ENCODE peak calls at places on chromosomes 12 and 14, in nine cellular contexts. S is cardiac muscle cell; F is PC-9; I is endothelial cell of umbilical vein; A is ovary; P is H9; W is CD8-positive, alpha-beta T cell; O is transverse colon; M is lower lobe of right lung. Z is an unnamed sample.

GRCh38 chr12:92290016-92290685 is 144.5 kb upstream of the BTG1 start:
- DNase-seq in I (peak; percentile 58), S (peak; percentile 24), P (no peak), M (no peak), W (no peak), F (peak; percentile 77), O (no peak), A (no peak), Z (no peak)

GRCh38 chr14:95516554-95517209 is at the start of gene SYNE3:
- DNase-seq in W (peak; percentile 57), F (no peak), S (peak; percentile 52), M (peak; percentile 73), O (peak; percentile 81), P (no peak), I (no peak), A (peak; percentile 64), Z (peak; percentile 68)

GRCh38 chr14:80390911-80391310 is 179.6 kb upstream of the DIO2 start:
- DNase-seq in P (no peak), W (no peak), S (peak; percentile 53), I (peak; percentile 7), M (no peak), F (peak; percentile 87), A (no peak), O (no peak), Z (no peak)

GRCh38 chr14:61710853-61711817 is 15.8 kb downstream of the HIF1A start:
- DNase-seq in S (peak; percentile 54), M (no peak), W (no peak), I (peak; percentile 64), O (no peak), F (peak; percentile 63), A (no peak), P (no peak), Z (no peak)

GRCh38 chr12:63977441-63977840 is 132.9 kb downstream of the SRGAP1 start:
- DNase-seq in F (no peak), P (no peak), S (no peak), I (no peak), M (no peak), O (no peak), W (no peak), A (no peak), Z (no peak)

GRCh38 chr12:2893007-2893406 is 2.3 kb downstream of the TULP3 start:
- DNase-seq in M (no peak), O (no peak), I (no peak), S (peak; percentile 80), F (peak; percentile 83), W (no peak), A (peak; percentile 53), P (no peak), Z (no peak)

GRCh38 chr14:42854061-42854460 is 1247.4 kb downstream of the LRFN5 start:
- DNase-seq in P (no peak), A (no peak), F (no peak), W (no peak), O (no peak), M (no peak), S (no peak), I (no peak), Z (no peak)

GRCh38 chr14:68306934-68307758 is 485.7 kb downstream of the ZFP36L1 start:
- DNase-seq in M (no peak), F (peak; percentile 99), S (no peak), P (no peak), W (no peak), A (no peak), O (peak; percentile 64), I (no peak), Z (no peak)

GRCh38 chr14:22837750-22838538 is 1.6 kb downstream of the MMP14 start:
- DNase-seq in P (no peak), O (peak; percentile 55), F (no peak), W (no peak), I (no peak), A (peak; percentile 82), S (peak; percentile 78), M (peak; percentile 46), Z (peak; percentile 46)

GRCh38 chr12:46560874-46561273 is 188.3 kb upstream of the SLC38A2 start:
- DNase-seq in A (no peak), P (no peak), O (no peak), S (no peak), W (no peak), I (no peak), F (no peak), M (no peak), Z (no peak)

GRCh38 chr12:50517456-50518048 is 12.8 kb downstream of the DIP2B start:
- DNase-seq in M (no peak), I (peak; percentile 74), W (no peak), A (no peak), F (no peak), P (no peak), S (peak; percentile 28), O (no peak), Z (no peak)
- TF ChIP-seq CTCF in M (no peak), I (no peak), W (no peak), A (no peak), F (no peak), P (no peak), S (no peak), O (no peak), Z (no peak)

GRCh38 chr14:54693761-54694160 is 126.8 kb downstream of the SAMD4A start:
- DNase-seq in A (no peak), W (no peak), S (no peak), M (no peak), O (no peak), I (no peak), P (no peak), F (no peak), Z (no peak)

GRCh38 chr14:54689928-54690327 is 123.0 kb downstream of the SAMD4A start:
- DNase-seq in M (no peak), P (no peak), W (no peak), I (no peak), F (no peak), O (no peak), S (no peak), A (no peak), Z (no peak)

GRCh38 chr14:54691525-54692260 is 124.8 kb downstream of the SAMD4A start:
- DNase-seq in P (peak; percentile 80), W (peak; percentile 44), A (peak; percentile 83), S (peak; percentile 83), O (peak; percentile 80), I (peak; percentile 82), M (peak; percentile 79), F (peak; percentile 49), Z (peak; percentile 72)

GRCh38 chr14:54690887-54691286 is 124.0 kb downstream of the SAMD4A start:
- DNase-seq in M (no peak), P (no peak), W (no peak), I (no peak), S (no peak), A (no peak), O (no peak), F (no peak), Z (no peak)

GRCh38 chr14:54692261-54692861 is 125.4 kb downstream of the SAMD4A start:
- DNase-seq in O (no peak), P (no peak), W (no peak), F (no peak), M (no peak), I (no peak), A (peak; percentile 40), S (peak; percentile 74), Z (no peak)
- H3K27ac ChIP-seq in O (peak overlapping the region; percentile 31), P (no peak overlapping the region), W (no peak overlapping the region), F (no peak overlapping the region), M (no peak overlapping the region), I (no peak overlapping the region), A (no peak overlapping the region), S (peak overlapping the region; percentile 81), Z (peak overlapping the region; percentile 15)

DNA sequence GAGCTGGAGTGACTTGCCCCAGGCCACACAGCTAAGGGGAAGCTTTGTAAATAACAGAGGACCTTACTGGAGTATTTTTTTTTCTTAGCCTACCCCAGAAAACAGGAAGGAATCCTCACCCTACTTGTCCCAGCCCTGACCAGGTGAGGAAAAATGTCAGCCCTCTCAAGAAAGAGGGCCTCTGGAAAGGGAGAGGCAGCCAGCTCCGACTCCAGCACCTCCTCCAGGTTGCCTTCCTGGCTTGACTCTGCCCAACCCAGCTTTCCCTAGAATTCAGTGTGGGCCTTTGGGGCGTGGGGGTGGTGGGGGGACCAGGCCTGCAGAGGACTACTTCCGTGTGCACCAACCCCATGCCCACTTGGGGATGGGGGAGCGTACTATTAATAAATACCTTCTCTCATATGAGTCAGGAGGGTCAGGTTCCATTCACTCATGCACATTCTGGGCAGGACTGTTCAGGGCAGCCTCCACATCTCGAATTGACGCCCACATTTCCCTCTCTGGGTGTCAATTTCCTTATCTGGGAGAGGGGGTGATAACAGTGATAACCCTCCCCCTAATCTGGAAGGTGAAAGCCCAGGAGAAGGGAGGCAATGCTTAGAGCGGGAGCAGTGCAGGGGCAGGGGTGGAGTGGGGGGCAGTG is 5.2 kb downstream of the RHOF start:
- DNase-seq in O (peak; percentile 8), F (peak; percentile 84), I (no peak), M (no peak), W (no peak), S (no peak), P (no peak), A (no peak), Z (no peak)
- H3K4me1 ChIP-seq in O (peaks cover 10% of the 10 kb centered on the region), F (peaks cover 78% of the 10 kb centered on the region), I (peaks cover 25% of the 10 kb centered on the region), M (peaks cover 77% of the 10 kb centered on the region), W (peaks cover 78% of the 10 kb centered on the region), S (peaks cover 10% of the 10 kb centered on the region), P (no peaks in the 10 kb centered on the region), A (no peaks in the 10 kb centered on the region), Z (peaks cover 79% of the 10 kb centered on the region)

GRCh38 chr12:108633534-108634224 is at the start of gene SELPLG:
- DNase-seq in F (no peak), S (no peak), A (no peak), P (peak; percentile 30), I (no peak), O (peak; percentile 84), M (peak; percentile 95), W (peak; percentile 88), Z (peak; percentile 93)
- TF ChIP-seq CTCF in F (no peak), S (no peak), A (no peak), P (no peak), I (no peak), O (no peak), M (no peak), W (peak; percentile 23), Z (no peak)

DNA sequence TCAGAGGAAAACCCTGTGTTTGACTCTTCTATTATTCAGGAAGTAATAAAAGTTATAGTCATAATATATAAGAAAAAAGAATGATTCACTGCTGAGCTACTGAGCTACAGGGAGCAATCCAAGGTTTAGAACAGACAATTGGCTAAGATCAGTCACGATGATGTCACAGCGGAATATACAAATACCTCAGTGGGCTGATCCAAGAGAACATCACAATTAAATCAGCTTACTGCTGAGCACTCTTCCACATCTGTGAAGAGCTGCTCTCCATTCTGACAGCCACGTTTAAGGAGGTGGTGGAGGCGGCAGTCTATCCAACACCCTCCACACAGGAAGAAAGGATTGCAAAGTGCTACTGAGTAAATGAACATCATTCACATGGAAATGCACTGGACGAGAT is 271.0 kb downstream of the APAF1 start:
- DNase-seq in S (no peak), A (no peak), F (no peak), M (no peak), P (no peak), O (no peak), W (no peak), I (no peak), Z (no peak)
- H3K27ac ChIP-seq in S (no peak overlapping the region), A (no peak overlapping the region), F (no peak overlapping the region), M (no peak overlapping the region), P (no peak overlapping the region), O (no peak overlapping the region), W (no peak overlapping the region), I (no peak overlapping the region), Z (no peak overlapping the region)

Z was measured in left lung.